ENCODE peak calls at places on chromosomes 1 and 21, in five cellular contexts. One of them, this sample, is unnamed. For H3K4me1, the result is how much of the 10 kb centered on the place peaks cover.

GRCh38 chr1:168407832-168408530 is 127.3 kb downstream of the TBX19 start:
- DNase-seq in tibial artery: no peak
- DNase-seq in CD4-positive, alpha-beta memory T cell: no peak
- DNase-seq in right cardiac atrium: no peak
- DNase-seq in A673: no peak
- DNase-seq in this sample: no peak

GRCh38 chr1:19687414-19687813 is 22.7 kb downstream of the HTR6 start:
- DNase-seq in right cardiac atrium: no peak
- DNase-seq in CD4-positive, alpha-beta memory T cell: no peak
- DNase-seq in A673: no peak
- DNase-seq in tibial artery: no peak
- DNase-seq in this sample: no peak

GRCh38 chr1:17632106-17632505 is 92.6 kb downstream of the ARHGEF10L start:
- DNase-seq in right cardiac atrium: no peak
- DNase-seq in A673: no peak
- DNase-seq in CD4-positive, alpha-beta memory T cell: no peak
- DNase-seq in tibial artery: no peak
- DNase-seq in this sample: no peak

GRCh38 chr1:150609726-150610125 is 19.7 kb downstream of the ENSA start:
- DNase-seq in A673: no peak
- DNase-seq in CD4-positive, alpha-beta memory T cell: no peak
- DNase-seq in right cardiac atrium: no peak
- DNase-seq in tibial artery: no peak
- DNase-seq in this sample: no peak

GRCh38 chr21:37044643-37045042 is 28.2 kb downstream of the PIGP start:
- DNase-seq in right cardiac atrium: no peak
- DNase-seq in tibial artery: no peak
- DNase-seq in A673: no peak
- DNase-seq in CD4-positive, alpha-beta memory T cell: no peak
- DNase-seq in this sample: no peak

GRCh38 chr1:1197551-1198422 is 8.6 kb downstream of the TNFRSF18 start:
- DNase-seq in CD4-positive, alpha-beta memory T cell: no peak
- DNase-seq in right cardiac atrium: no peak
- DNase-seq in tibial artery: no peak
- DNase-seq in A673: no peak
- DNase-seq in this sample: no peak

GRCh38 chr1:151843398-151843797 is 3.8 kb upstream of the C2CD4D start:
- DNase-seq in right cardiac atrium: no peak
- DNase-seq in A673: no peak
- DNase-seq in tibial artery: no peak
- DNase-seq in CD4-positive, alpha-beta memory T cell: no peak
- DNase-seq in this sample: no peak

GRCh38 chr1:61301824-61302652 is 219.7 kb downstream of the NFIA start:
- DNase-seq in tibial artery: no peak
- DNase-seq in A673: no peak
- DNase-seq in CD4-positive, alpha-beta memory T cell: peak
- DNase-seq in right cardiac atrium: no peak
- DNase-seq in this sample: no peak

GRCh38 chr1:184061396-184062003 is 10.0 kb downstream of the TSEN15 start:
- DNase-seq in A673: no peak
- DNase-seq in tibial artery: no peak
- DNase-seq in CD4-positive, alpha-beta memory T cell: no peak
- DNase-seq in right cardiac atrium: no peak
- DNase-seq in this sample: no peak

GRCh38 chr1:34037856-34038255 is 127.2 kb downstream of the CSMD2 start:
- DNase-seq in CD4-positive, alpha-beta memory T cell: no peak
- DNase-seq in right cardiac atrium: no peak
- DNase-seq in A673: no peak
- DNase-seq in tibial artery: no peak
- DNase-seq in this sample: no peak

GRCh38 chr1:178918955-178919354 is 48.1 kb upstream of the ANGPTL1 start:
- DNase-seq in tibial artery: no peak
- DNase-seq in CD4-positive, alpha-beta memory T cell: no peak
- DNase-seq in A673: no peak
- DNase-seq in right cardiac atrium: no peak
- DNase-seq in this sample: no peak

GRCh38 chr1:243513726-243514491 is 258.1 kb downstream of the SDCCAG8 start:
- DNase-seq in CD4-positive, alpha-beta memory T cell: no peak
- DNase-seq in tibial artery: no peak
- DNase-seq in right cardiac atrium: no peak
- DNase-seq in A673: no peak
- DNase-seq in this sample: no peak

GRCh38 chr1:9295884-9296283 is 3.2 kb downstream of the SPSB1 start:
- DNase-seq in A673: no peak
- DNase-seq in right cardiac atrium: no peak
- DNase-seq in CD4-positive, alpha-beta memory T cell: no peak
- DNase-seq in tibial artery: no peak
- DNase-seq in this sample: no peak
- H3K4me1 ChIP-seq in A673: under half
- H3K4me1 ChIP-seq in right cardiac atrium: under half
- H3K4me1 ChIP-seq in CD4-positive, alpha-beta memory T cell: under half
- H3K4me1 ChIP-seq in tibial artery: half or more
- H3K4me1 ChIP-seq in this sample: under half

GRCh38 chr1:110672001-110672752 is 2.6 kb downstream of the KCNA3 start:
- DNase-seq in A673: peak
- DNase-seq in CD4-positive, alpha-beta memory T cell: peak
- DNase-seq in right cardiac atrium: no peak
- DNase-seq in tibial artery: no peak
- DNase-seq in this sample: no peak
- H3K4me3 ChIP-seq in A673: no peak
- H3K4me3 ChIP-seq in CD4-positive, alpha-beta memory T cell: peak
- H3K4me3 ChIP-seq in right cardiac atrium: no peak
- H3K4me3 ChIP-seq in tibial artery: no peak
- H3K4me3 ChIP-seq in this sample: no peak

DNA sequence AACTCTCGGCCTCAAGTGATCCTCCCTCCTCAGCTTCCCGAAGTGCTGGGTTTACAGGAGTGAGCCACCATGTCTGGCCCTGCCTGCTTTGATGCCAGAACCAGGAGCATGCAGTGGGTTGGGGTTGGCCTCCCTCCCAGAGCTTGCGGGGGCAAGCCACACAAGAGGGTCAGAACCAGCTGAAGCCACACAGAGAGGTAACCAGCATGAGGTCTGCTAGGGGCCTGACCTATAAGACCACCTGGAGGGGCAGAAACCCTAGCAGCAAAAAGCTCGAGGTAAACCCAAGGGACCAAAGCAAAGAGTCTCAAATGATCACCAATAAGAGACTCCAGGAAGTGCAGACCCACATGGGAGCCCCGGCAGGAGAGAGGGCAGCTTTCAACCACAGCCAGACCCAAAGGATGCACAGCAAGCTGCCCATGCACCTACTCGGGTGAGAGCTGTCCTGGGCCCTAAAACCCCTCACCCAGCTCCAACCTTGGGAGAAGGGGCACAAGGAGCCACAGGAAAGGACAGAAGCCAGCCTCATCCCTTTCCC is 81.2 kb downstream of the TOMM20 start:
- DNase-seq in CD4-positive, alpha-beta memory T cell: no peak
- DNase-seq in tibial artery: no peak
- DNase-seq in right cardiac atrium: no peak
- DNase-seq in A673: no peak
- DNase-seq in this sample: peak
- H3K27ac ChIP-seq in CD4-positive, alpha-beta memory T cell: no peak
- H3K27ac ChIP-seq in tibial artery: peak
- H3K27ac ChIP-seq in right cardiac atrium: peak
- H3K27ac ChIP-seq in A673: no peak
- H3K27ac ChIP-seq in this sample: peak

DNA sequence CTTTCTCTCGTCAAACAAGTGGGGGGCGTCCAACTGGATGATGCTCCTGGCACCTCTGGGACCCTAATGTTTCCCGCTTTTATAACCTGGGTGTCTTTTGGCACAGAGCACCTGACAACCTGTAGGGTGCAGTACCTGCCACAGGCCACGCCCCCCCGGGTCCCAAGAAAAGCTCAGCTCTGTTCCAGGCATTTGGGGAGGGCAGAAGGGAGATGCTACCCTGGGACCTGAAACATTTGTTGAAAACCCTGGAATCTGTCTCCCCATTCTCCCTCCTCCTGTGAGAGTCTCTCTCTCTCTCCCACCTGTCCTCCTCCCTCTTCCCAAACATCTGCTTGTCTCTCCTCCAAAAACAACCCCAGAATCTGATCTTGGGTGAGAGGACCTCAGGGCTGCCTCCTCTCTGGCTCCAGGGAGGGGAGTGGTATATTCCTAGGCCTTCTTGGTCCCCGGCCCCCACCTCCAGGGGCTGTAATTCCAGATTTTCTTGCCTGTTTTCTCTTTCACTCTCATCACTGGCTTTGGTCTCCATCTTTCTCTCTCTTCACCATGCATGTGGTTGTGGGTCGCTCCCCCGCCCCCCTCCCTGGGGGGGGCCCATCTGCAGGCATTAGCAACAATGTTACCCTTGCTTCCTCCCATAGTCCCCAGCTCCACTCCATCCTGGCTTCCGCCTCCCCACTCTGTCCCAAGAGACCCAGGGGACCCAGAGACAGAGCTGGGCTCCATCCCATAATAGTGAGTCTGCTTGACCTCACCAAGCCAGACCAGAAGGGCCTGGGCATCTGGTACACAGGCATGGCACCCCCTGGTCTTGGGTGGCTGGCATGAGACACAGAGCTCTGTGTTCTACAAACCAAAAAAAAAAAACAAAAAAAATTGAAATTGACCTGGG is 4.1 kb downstream of the AHDC1 start:
- DNase-seq in CD4-positive, alpha-beta memory T cell: no peak
- DNase-seq in tibial artery: no peak
- DNase-seq in right cardiac atrium: no peak
- DNase-seq in A673: no peak
- DNase-seq in this sample: no peak
- H3K4me1 ChIP-seq in CD4-positive, alpha-beta memory T cell: half or more
- H3K4me1 ChIP-seq in tibial artery: half or more
- H3K4me1 ChIP-seq in right cardiac atrium: under half
- H3K4me1 ChIP-seq in A673: half or more
- H3K4me1 ChIP-seq in this sample: half or more

GRCh38 chr1:237040823-237041222 is 1.2 kb upstream of the RYR2 start:
- DNase-seq in A673: no peak
- DNase-seq in tibial artery: no peak
- DNase-seq in CD4-positive, alpha-beta memory T cell: no peak
- DNase-seq in right cardiac atrium: no peak
- DNase-seq in this sample: no peak
- H3K4me3 ChIP-seq in A673: no peak
- H3K4me3 ChIP-seq in tibial artery: no peak
- H3K4me3 ChIP-seq in CD4-positive, alpha-beta memory T cell: no peak
- H3K4me3 ChIP-seq in right cardiac atrium: peak
- H3K4me3 ChIP-seq in this sample: no peak